ENCODE peak calls at places on chromosomes 4 and X, in nine cellular contexts. L, K, G, Q, A, V, M, Z and T are unnamed samples.

GRCh38 chr4:86496094-86497060 is 97.7 kb upstream of the PTPN13 start:
- DNase-seq in L (no peak), K (no peak), G (peak; percentile 3), Q (peak; percentile 19), A (peak; percentile 61), V (peak; percentile 57), M (peak; percentile 15), Z (peak; percentile 29), T (peak; percentile 69)

GRCh38 chrX:1430451-1430850 is 22.3 kb downstream of the ASMTL start:
- DNase-seq in L (no peak), K (no peak), G (no peak), Q (no peak), A (no peak), V (no peak), M (no peak), Z (no peak), T (no peak)

GRCh38 chrX:136250191-136251041 is 784 bp downstream of the MAP7D3 start:
- DNase-seq in L (no peak), K (no peak), G (peak; percentile 38), Q (peak; percentile 27), A (peak; percentile 42), V (no peak), M (peak; percentile 9), Z (peak; percentile 4), T (peak; percentile 40)

GRCh38 chrX:108696690-108697089 is 39.7 kb downstream of the IRS4 start:
- DNase-seq in L (no peak), K (no peak), G (no peak), Q (no peak), A (no peak), V (no peak), M (no peak), Z (no peak), T (peak; percentile 24)

GRCh38 chr4:139825523-139826014 is 159.9 kb downstream of the MGST2 start:
- DNase-seq in L (no peak), K (peak; percentile 63), G (no peak), Q (no peak), A (no peak), V (no peak), M (no peak), Z (no peak), T (no peak)

GRCh38 chrX:103464774-103465117 is 54.5 kb downstream of the RAB40A start:
- DNase-seq in L (peak; percentile 37), K (peak; percentile 8), G (peak; percentile 55), Q (peak; percentile 73), A (peak; percentile 63), V (peak; percentile 83), M (peak; percentile 73), Z (peak; percentile 78), T (peak; percentile 66)

GRCh38 chr4:76002176-76002575 is 5.1 kb downstream of the CXCL9 start:
- DNase-seq in L (no peak), K (no peak), G (no peak), Q (no peak), A (no peak), V (no peak), M (no peak), Z (no peak), T (peak; percentile 36)

GRCh38 chrX:109601458-109601857 is 23.5 kb downstream of the KCNE5 start:
- DNase-seq in L (no peak), K (no peak), G (no peak), Q (no peak), A (no peak), V (no peak), M (no peak), Z (no peak), T (no peak)

GRCh38 chr4:7217453-7218310 is 25.3 kb downstream of the SORCS2 start:
- DNase-seq in L (no peak), K (no peak), G (no peak), Q (no peak), A (peak; percentile 28), V (no peak), M (no peak), Z (peak; percentile 20), T (peak; percentile 66)

GRCh38 chr4:186283311-186283710 is 17.3 kb downstream of the F11 start:
- DNase-seq in L (no peak), K (no peak), G (no peak), Q (no peak), A (no peak), V (no peak), M (no peak), Z (no peak), T (no peak)

GRCh38 chr4:17781072-17781830 is at the start of gene FAM184B:
- DNase-seq in L (no peak), K (no peak), G (no peak), Q (no peak), A (no peak), V (no peak), M (peak; percentile 17), Z (peak; percentile 9), T (no peak)

GRCh38 chr4:88729146-88729755 is 31.6 kb upstream of the NAP1L5 start:
- DNase-seq in L (no peak), K (no peak), G (no peak), Q (no peak), A (no peak), V (no peak), M (no peak), Z (no peak), T (no peak)

GRCh38 chrX:153595387-153595786 is 3.6 kb downstream of the CCNQ start:
- DNase-seq in L (no peak), K (no peak), G (no peak), Q (no peak), A (no peak), V (no peak), M (no peak), Z (no peak), T (no peak)

GRCh38 chr4:53844133-53844532 is 220.3 kb downstream of the CHIC2 start:
- DNase-seq in L (no peak), K (no peak), G (no peak), Q (no peak), A (no peak), V (no peak), M (no peak), Z (no peak), T (no peak)

GRCh38 chr4:38209654-38210053 is 249.5 kb downstream of the PTTG2 start:
- DNase-seq in L (no peak), K (no peak), G (no peak), Q (no peak), A (no peak), V (no peak), M (no peak), Z (no peak), T (no peak)

GRCh38 chrX:9859711-9860555 is 73.7 kb downstream of the SHROOM2 start:
- DNase-seq in L (no peak), K (no peak), G (no peak), Q (no peak), A (peak; percentile 37), V (no peak), M (no peak), Z (no peak), T (peak; percentile 76)

GRCh38 chrX:13432776-13433605 is 113.1 kb upstream of the ATXN3L start:
- DNase-seq in L (no peak), K (no peak), G (no peak), Q (no peak), A (peak; percentile 61), V (no peak), M (no peak), Z (no peak), T (peak; percentile 45)

GRCh38 chr4:92305148-92305877 is 1.5 kb downstream of the GRID2 start:
- DNase-seq in L (peak; percentile 67), K (no peak), G (no peak), Q (no peak), A (no peak), V (peak; percentile 53), M (peak; percentile 86), Z (peak; percentile 55), T (peak; percentile 59)

GRCh38 chr4:2829933-2830451 is 13.7 kb upstream of the ADD1 start:
- DNase-seq in L (no peak), K (no peak), G (no peak), Q (no peak), A (no peak), V (peak; percentile 13), M (no peak), Z (no peak), T (peak; percentile 54)

GRCh38 chr4:71711985-71712348 is 71.9 kb downstream of the GC start:
- DNase-seq in L (no peak), K (no peak), G (no peak), Q (no peak), A (no peak), V (no peak), M (no peak), Z (no peak), T (peak; percentile 1)

GRCh38 chrX:24034485-24034884 is 7.5 kb upstream of the KLHL15 start:
- DNase-seq in L (no peak), K (no peak), G (no peak), Q (no peak), A (no peak), V (no peak), M (no peak), Z (no peak), T (no peak)

GRCh38 chrX:129781134-129782014 is 1.6 kb downstream of the SASH3 start:
- DNase-seq in L (no peak), K (no peak), G (peak; percentile 50), Q (peak; percentile 65), A (no peak), V (no peak), M (no peak), Z (no peak), T (no peak)

GRCh38 chrX:109714340-109714958 is 18.6 kb downstream of the ACSL4 start:
- DNase-seq in L (no peak), K (no peak), G (no peak), Q (no peak), A (peak; percentile 20), V (no peak), M (no peak), Z (no peak), T (peak; percentile 83)